ENCODE peak calls at places on chromosomes 3 and 15, in six cellular contexts. J is thoracic aorta, U is astrocyte, V is heart right ventricle, E is upper lobe of left lung, H is colonic mucosa. W is an unnamed sample.

GRCh38 chr3:64686446-64686908 is 1.3 kb downstream of the ADAMTS9 start:
- DNase-seq in J (no peak), U (peak; percentile 58), V (peak; percentile 49), E (peak; percentile 67), H (peak; percentile 59), W (no peak)

GRCh38 chr15:80633235-80633634 is 61.9 kb upstream of the ABHD17C start:
- DNase-seq in J (no peak), U (no peak), V (no peak), E (no peak), H (no peak), W (no peak)

GRCh38 chr15:32994810-32995424 is 199.6 kb downstream of the FMN1 start:
- DNase-seq in J (no peak), U (peak; percentile 32), V (no peak), E (no peak), H (no peak), W (no peak)

GRCh38 chr3:188947401-188947982 is 224.3 kb upstream of the TPRG1 start:
- DNase-seq in J (no peak), U (peak; percentile 73), V (peak; percentile 81), E (peak; percentile 91), H (peak; percentile 89), W (peak; percentile 85)

GRCh38 chr15:68175527-68175926 is 29.6 kb downstream of the CALML4 start:
- DNase-seq in J (no peak), U (no peak), V (no peak), E (no peak), H (no peak), W (no peak)

GRCh38 chr3:3305087-3305486 is 125.6 kb upstream of the CRBN start:
- DNase-seq in J (no peak), U (no peak), V (no peak), E (no peak), H (no peak), W (no peak)

GRCh38 chr15:28909958-28910500 is 24.3 kb downstream of the APBA2 start:
- DNase-seq in J (no peak), U (no peak), V (no peak), E (no peak), H (no peak), W (no peak)

GRCh38 chr15:81419304-81419943 is 45.4 kb upstream of the TMC3 start:
- DNase-seq in J (no peak), U (peak; percentile 39), V (no peak), E (no peak), H (no peak), W (no peak)

GRCh38 chr15:72140088-72140487 is 21.9 kb downstream of the SENP8 start:
- DNase-seq in J (no peak), U (no peak), V (no peak), E (no peak), H (no peak), W (no peak)

GRCh38 chr3:152447509-152447908 is 178.8 kb downstream of the MBNL1 start:
- DNase-seq in J (no peak), U (no peak), V (no peak), E (no peak), H (no peak), W (no peak)

GRCh38 chr3:41991399-41991798 is 29.5 kb upstream of the ULK4 start:
- DNase-seq in J (no peak), U (no peak), V (no peak), E (no peak), H (no peak), W (peak; percentile 15)

GRCh38 chr3:42876940-42877720 is 1.5 kb upstream of the CYP8B1 start:
- DNase-seq in J (no peak), U (no peak), V (no peak), E (no peak), H (no peak), W (no peak)

GRCh38 chr3:12644297-12644937 is 19.5 kb downstream of the RAF1 start:
- DNase-seq in J (no peak), U (peak; percentile 88), V (no peak), E (no peak), H (no peak), W (no peak)

GRCh38 chr3:25831578-25831977 is 41.7 kb downstream of the OXSM start:
- DNase-seq in J (no peak), U (peak; percentile 9), V (no peak), E (no peak), H (no peak), W (no peak)

GRCh38 chr15:80593486-80594055 is 101.5 kb upstream of the ABHD17C start:
- DNase-seq in J (no peak), U (no peak), V (no peak), E (no peak), H (no peak), W (no peak)

GRCh38 chr3:179868715-179869114 is 168.0 kb downstream of the PEX5L start:
- DNase-seq in J (no peak), U (no peak), V (no peak), E (no peak), H (no peak), W (no peak)

GRCh38 chr15:99631256-99631655 is 65.5 kb downstream of the MEF2A start:
- DNase-seq in J (no peak), U (no peak), V (no peak), E (peak; percentile 42), H (no peak), W (no peak)

GRCh38 chr3:126983653-126984390 is 907 bp downstream of the PLXNA1 start:
- DNase-seq in J (no peak), U (no peak), V (no peak), E (no peak), H (no peak), W (peak; percentile 50)

GRCh38 chr15:60421544-60421943 is 23.8 kb upstream of the ANXA2 start:
- DNase-seq in J (no peak), U (peak; percentile 77), V (no peak), E (no peak), H (no peak), W (no peak)

GRCh38 chr3:132535575-132536441 is 61.3 kb upstream of the ACKR4 start:
- DNase-seq in J (peak; percentile 36), U (peak; percentile 71), V (peak; percentile 78), E (peak; percentile 53), H (peak; percentile 54), W (peak; percentile 73)

GRCh38 chr3:185371683-185372082 is 8.7 kb downstream of the MAP3K13 start:
- DNase-seq in J (no peak), U (no peak), V (no peak), E (no peak), H (no peak), W (peak; percentile 79)

GRCh38 chr3:104908761-104909160 is 457.9 kb upstream of the ALCAM start:
- DNase-seq in J (no peak), U (no peak), V (no peak), E (no peak), H (no peak), W (no peak)

GRCh38 chr3:107740992-107741896 is 218.5 kb downstream of the BBX start:
- DNase-seq in J (no peak), U (no peak), V (no peak), E (no peak), H (no peak), W (no peak)

GRCh38 chr3:155420869-155421486 is 127.5 kb upstream of the STRIT1 start:
- DNase-seq in J (no peak), U (no peak), V (no peak), E (no peak), H (no peak), W (no peak)

GRCh38 chr3:98371853-98372252 is 18.2 kb downstream of the OR5K4 start:
- DNase-seq in J (no peak), U (no peak), V (no peak), E (no peak), H (no peak), W (no peak)

GRCh38 chr3:67296039-67296892 is 298.2 kb downstream of the KBTBD8 start:
- DNase-seq in J (no peak), U (no peak), V (no peak), E (no peak), H (no peak), W (no peak)

GRCh38 chr15:62739082-62739481 is 303.5 kb upstream of the TPM1 start:
- DNase-seq in J (no peak), U (peak; percentile 88), V (no peak), E (no peak), H (no peak), W (no peak)

GRCh38 chr15:65329298-65329990 is 25.0 kb downstream of the RNU5B-1 start:
- DNase-seq in J (no peak), U (no peak), V (no peak), E (no peak), H (no peak), W (no peak)

GRCh38 chr3:9468460-9468859 is 71.0 kb downstream of the SETD5 start:
- DNase-seq in J (no peak), U (no peak), V (no peak), E (no peak), H (no peak), W (no peak)

GRCh38 chr3:149657458-149657795 is 398 bp downstream of the WWTR1 start:
- DNase-seq in J (no peak), U (peak; percentile 42), V (peak; percentile 44), E (peak; percentile 72), H (peak; percentile 30), W (peak; percentile 9)

GRCh38 chr3:104564045-104564643 is 802.6 kb upstream of the ALCAM start:
- DNase-seq in J (no peak), U (no peak), V (peak; percentile 12), E (peak; percentile 57), H (peak; percentile 65), W (peak; percentile 68)

GRCh38 chr3:177145954-177146353 is 51.3 kb downstream of the TBL1XR1 start:
- DNase-seq in J (no peak), U (no peak), V (no peak), E (no peak), H (no peak), W (no peak)

GRCh38 chr3:171704002-171704401 is 106.3 kb downstream of the PLD1 start:
- DNase-seq in J (no peak), U (peak; percentile 30), V (no peak), E (peak; percentile 38), H (peak; percentile 52), W (peak; percentile 61)

GRCh38 chr3:53170325-53171108 is 9.5 kb downstream of the PRKCD start:
- DNase-seq in J (no peak), U (no peak), V (peak; percentile 36), E (peak; percentile 66), H (no peak), W (no peak)

DNA sequence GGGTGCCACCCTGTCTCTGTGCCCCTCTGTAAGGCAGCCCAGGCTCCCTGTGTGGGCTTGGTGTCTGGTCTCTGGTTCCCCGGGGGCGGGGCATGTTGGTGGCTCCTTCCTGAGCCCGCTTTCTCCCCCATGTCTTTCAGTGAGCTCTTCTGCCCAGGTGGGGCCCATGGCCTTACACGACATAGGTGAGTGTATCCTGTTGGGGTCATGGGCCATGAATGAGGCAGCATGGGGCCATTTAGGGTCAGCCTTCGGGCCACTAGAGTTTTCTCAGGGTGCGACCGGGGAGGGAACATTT is 195.1 kb downstream of the UBE3A start:
- DNase-seq in J (no peak), U (no peak), V (no peak), E (peak; percentile 8), H (peak; percentile 9), W (peak; percentile 1)
- H3K9me3 ChIP-seq in J (no peaks in the 10 kb centered on the region), U (peaks cover 25% of the 10 kb centered on the region), V (peaks cover 66% of the 10 kb centered on the region), E (peaks cover 3% of the 10 kb centered on the region), H (no peaks in the 10 kb centered on the region), W (no peaks in the 10 kb centered on the region)

GRCh38 chr3:138544546-138544945 is 49.5 kb downstream of the CEP70 start:
- DNase-seq in J (no peak), U (no peak), V (no peak), E (no peak), H (no peak), W (no peak)
- H3K9me3 ChIP-seq in J (peaks cover 37% of the 10 kb centered on the region), U (no peaks in the 10 kb centered on the region), V (peaks cover 96% of the 10 kb centered on the region), E (peaks cover 33% of the 10 kb centered on the region), H (no peaks in the 10 kb centered on the region), W (no peaks in the 10 kb centered on the region)

GRCh38 chr15:24777307-24777706 is 101.7 kb downstream of the NPAP1 start:
- DNase-seq in J (no peak), U (no peak), V (no peak), E (no peak), H (no peak), W (no peak)
- H3K9me3 ChIP-seq in J (peaks cover 4% of the 10 kb centered on the region), U (peaks cover 4% of the 10 kb centered on the region), V (peaks cover 27% of the 10 kb centered on the region), E (peaks cover 7% of the 10 kb centered on the region), H (no peaks in the 10 kb centered on the region), W (no peaks in the 10 kb centered on the region)

GRCh38 chr15:25106209-25106608 is 151.4 kb downstream of the SNRPN start:
- DNase-seq in J (no peak), U (no peak), V (no peak), E (no peak), H (no peak), W (no peak)
- H3K9me3 ChIP-seq in J (peaks cover 14% of the 10 kb centered on the region), U (no peaks in the 10 kb centered on the region), V (peaks cover 99% of the 10 kb centered on the region), E (peaks cover 42% of the 10 kb centered on the region), H (peaks cover 13% of the 10 kb centered on the region), W (peaks cover 4% of the 10 kb centered on the region)